ENCODE peak calls at places on chromosome 7, in four cellular contexts. T, A, Z and P are unnamed samples.

GRCh38 chr7:80581472-80581871 is 57.0 kb upstream of the CD36 start:
- DNase-seq in T (no peak), A (no peak), Z (no peak), P (no peak)

GRCh38 chr7:73541722-73542121 is 15.8 kb downstream of the BCL7B start:
- DNase-seq in T (no peak), A (no peak), Z (no peak), P (no peak)

GRCh38 chr7:139526578-139527544 is 3.4 kb downstream of the CLEC2L start:
- DNase-seq in T (no peak), A (no peak), Z (no peak), P (no peak)

GRCh38 chr7:128894101-128894440 is 16.4 kb downstream of the KCP start:
- DNase-seq in T (no peak), A (no peak), Z (no peak), P (no peak)

GRCh38 chr7:139994356-139994755 is 68.4 kb downstream of the PARP12 start:
- DNase-seq in T (no peak), A (no peak), Z (no peak), P (no peak)

GRCh38 chr7:2030475-2031456 is 202.0 kb downstream of the MAD1L1 start:
- DNase-seq in T (no peak), A (no peak), Z (peak), P (no peak)

GRCh38 chr7:149610441-149611011 is 112.9 kb upstream of the ZNF746 start:
- DNase-seq in T (no peak), A (no peak), Z (no peak), P (no peak)

GRCh38 chr7:11489280-11489679 is 342.7 kb downstream of the THSD7A start:
- DNase-seq in T (no peak), A (no peak), Z (no peak), P (no peak)

GRCh38 chr7:36309716-36310115 is 79.9 kb upstream of the ANLN start:
- DNase-seq in T (no peak), A (no peak), Z (no peak), P (no peak)

GRCh38 chr7:132390705-132391104 is 185.6 kb downstream of the PLXNA4 start:
- DNase-seq in T (no peak), A (peak), Z (no peak), P (no peak)

GRCh38 chr7:21580073-21580521 is 37.3 kb downstream of the DNAH11 start:
- DNase-seq in T (no peak), A (no peak), Z (no peak), P (no peak)

GRCh38 chr7:157722137-157723060 is 385.6 kb downstream of the DNAJB6 start:
- DNase-seq in T (no peak), A (no peak), Z (no peak), P (no peak)

GRCh38 chr7:38393874-38394273 is 120.4 kb upstream of the TARP start:
- DNase-seq in T (no peak), A (no peak), Z (no peak), P (no peak)

GRCh38 chr7:127838816-127839415 is 186.9 kb downstream of the SND1 start:
- DNase-seq in T (peak), A (no peak), Z (no peak), P (no peak)

GRCh38 chr7:134720091-134720935 is 59.1 kb upstream of the CALD1 start:
- DNase-seq in T (no peak), A (no peak), Z (no peak), P (no peak)

GRCh38 chr7:134941947-134942346 is 44.4 kb upstream of the AGBL3 start:
- DNase-seq in T (no peak), A (no peak), Z (no peak), P (no peak)

GRCh38 chr7:29442146-29442545 is 121.5 kb upstream of the PRR15 start:
- DNase-seq in T (no peak), A (no peak), Z (no peak), P (no peak)

GRCh38 chr7:107044347-107045194 is at the start of gene PRKAR2B:
- DNase-seq in T (peak), A (peak), Z (peak), P (peak)

GRCh38 chr7:6106140-6106904 is 75.1 kb downstream of the ANKRD61 start:
- DNase-seq in T (no peak), A (no peak), Z (no peak), P (peak)

GRCh38 chr7:69817096-69817495 is 218.8 kb downstream of the AUTS2 start:
- DNase-seq in T (no peak), A (no peak), Z (no peak), P (no peak)

GRCh38 chr7:17071866-17072265 is 190.1 kb upstream of the AGR3 start:
- DNase-seq in T (no peak), A (no peak), Z (no peak), P (no peak)

GRCh38 chr7:94700926-94701554 is 45.1 kb upstream of the SGCE start:
- DNase-seq in T (no peak), A (no peak), Z (no peak), P (peak)

GRCh38 chr7:8379264-8379663 is 54.1 kb upstream of the NXPH1 start:
- DNase-seq in T (no peak), A (no peak), Z (no peak), P (no peak)

GRCh38 chr7:91193141-91193540 is 71.1 kb upstream of the FZD1 start:
- DNase-seq in T (no peak), A (no peak), Z (no peak), P (no peak)

GRCh38 chr7:28405662-28406061 is 6.7 kb upstream of the CREB5 start:
- DNase-seq in T (no peak), A (no peak), Z (no peak), P (no peak)

GRCh38 chr7:121530251-121531174 is 134.4 kb upstream of the FAM3C start:
- DNase-seq in T (no peak), A (peak), Z (no peak), P (no peak)

GRCh38 chr7:128236924-128237586 is 4.0 kb upstream of the LEP start:
- DNase-seq in T (peak), A (peak), Z (no peak), P (peak)

GRCh38 chr7:38756521-38756920 is 125.3 kb upstream of the AMPH start:
- DNase-seq in T (no peak), A (no peak), Z (no peak), P (no peak)

GRCh38 chr7:124208173-124208572 is 175.3 kb upstream of the TMEM229A start:
- DNase-seq in T (no peak), A (no peak), Z (no peak), P (no peak)

GRCh38 chr7:93723424-93724124 is 149.1 kb upstream of the CALCR start:
- DNase-seq in T (no peak), A (no peak), Z (peak), P (no peak)

GRCh38 chr7:23273141-23273599 is 26.0 kb upstream of the MALSU1 start:
- DNase-seq in T (peak), A (peak), Z (peak), P (peak)

GRCh38 chr7:98646465-98646864 is 29.4 kb downstream of the NPTX2 start:
- DNase-seq in T (no peak), A (no peak), Z (no peak), P (no peak)

GRCh38 chr7:139431459-139431858 is 52.0 kb downstream of the KLRG2 start:
- DNase-seq in T (no peak), A (no peak), Z (no peak), P (no peak)

GRCh38 chr7:132653364-132653930 is 77.2 kb upstream of the PLXNA4 start:
- DNase-seq in T (no peak), A (no peak), Z (no peak), P (no peak)

GRCh38 chr7:67725437-67725836 is 728.8 kb downstream of the TYW1 start:
- DNase-seq in T (no peak), A (no peak), Z (no peak), P (no peak)

GRCh38 chr7:110387689-110388088 is 703.2 kb upstream of the LRRN3 start:
- DNase-seq in T (no peak), A (no peak), Z (no peak), P (no peak)

GRCh38 chr7:105693576-105693975 is 112.3 kb upstream of the EFCAB10 start:
- DNase-seq in T (no peak), A (no peak), Z (no peak), P (no peak)

GRCh38 chr7:5997210-5997808 is 11.5 kb downstream of the PMS2 start:
- DNase-seq in T (peak), A (peak), Z (peak), P (peak)

GRCh38 chr7:96228760-96229159 is 93.1 kb downstream of the SLC25A13 start:
- DNase-seq in T (no peak), A (no peak), Z (no peak), P (no peak)

GRCh38 chr7:96221888-96222287 is 100.0 kb downstream of the SLC25A13 start:
- DNase-seq in T (no peak), A (no peak), Z (no peak), P (no peak)

GRCh38 chr7:96224073-96224472 is 97.8 kb downstream of the SLC25A13 start:
- DNase-seq in T (no peak), A (no peak), Z (no peak), P (no peak)

GRCh38 chr7:96225251-96225650 is 96.6 kb downstream of the SLC25A13 start:
- DNase-seq in T (no peak), A (no peak), Z (no peak), P (no peak)

GRCh38 chr7:96224682-96225081 is 97.2 kb downstream of the SLC25A13 start:
- DNase-seq in T (peak), A (no peak), Z (peak), P (peak)
- TF ChIP-seq HMGXB4 in T (no peak), A (no peak), Z (no peak), P (no peak)

GRCh38 chr7:116417593-116418345 is 81.8 kb upstream of the CAV2 start:
- DNase-seq in T (peak), A (no peak), Z (no peak), P (no peak)
- TF ChIP-seq HMGXB4 in T (no peak), A (no peak), Z (no peak), P (no peak)

GRCh38 chr7:116671681-116672595 is at the start of gene MET:
- DNase-seq in T (peak), A (peak), Z (peak), P (peak)
- TF ChIP-seq HMGXB4 in T (no peak), A (peak), Z (peak), P (peak)

DNA sequence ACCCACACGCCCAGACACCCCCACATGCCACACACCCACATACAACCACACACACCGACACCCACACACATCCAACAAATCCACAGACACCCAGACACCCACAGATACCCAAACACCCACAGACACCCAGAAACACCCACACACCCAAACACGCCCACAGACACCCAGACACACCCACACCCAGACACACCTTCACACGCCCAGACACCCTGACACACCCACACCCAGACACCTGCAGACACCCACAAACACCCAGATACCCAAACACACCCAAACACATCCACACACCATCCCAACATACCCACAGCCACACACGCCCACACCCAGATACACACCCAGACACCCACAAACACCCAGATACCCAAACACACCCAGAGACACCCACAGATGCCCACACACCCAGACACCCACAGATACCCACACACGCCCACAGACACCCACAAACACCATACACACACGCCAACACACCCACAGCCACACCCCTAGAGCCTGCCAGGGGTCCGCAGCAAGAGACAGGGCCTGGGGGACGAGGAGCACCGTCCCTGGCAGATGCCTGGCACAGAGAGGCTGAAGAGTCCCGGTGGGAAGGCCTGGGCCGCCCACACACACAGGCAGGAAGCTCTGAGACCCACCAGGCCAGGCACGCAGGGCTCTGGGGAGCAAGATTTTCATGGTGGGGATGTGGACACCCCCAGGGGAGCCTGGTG is 28.5 kb downstream of the CYP2W1 start:
- DNase-seq in T (no peak), A (no peak), Z (no peak), P (no peak)
- TF ChIP-seq HMGXB4 in T (no peak), A (no peak), Z (no peak), P (no peak)